ENCODE peak calls at places on chromosome 15, in five cellular contexts. P is ovary, A is cardiac muscle cell, J is MM.1S, U is heart right ventricle. H is an unnamed sample.

GRCh38 chr15:33454346-33454745 is 143.6 kb downstream of the RYR3 start:
- DNase-seq in A (no peak), U (no peak), J (no peak), P (no peak), H (no peak)

GRCh38 chr15:28931828-28932227 is 46.1 kb downstream of the APBA2 start:
- DNase-seq in J (no peak), A (no peak), P (no peak), U (no peak), H (no peak)

GRCh38 chr15:37135225-37135624 is 34.9 kb upstream of the MEIS2 start:
- DNase-seq in U (no peak), A (no peak), P (no peak), J (peak; percentile 28), H (no peak)

GRCh38 chr15:43930079-43930478 is 103.3 kb downstream of the WDR76 start:
- DNase-seq in P (no peak), J (no peak), A (peak; percentile 45), U (no peak), H (no peak)

GRCh38 chr15:65949482-65949881 is 80.2 kb downstream of the RAB11A start:
- DNase-seq in P (no peak), A (no peak), J (no peak), U (no peak), H (no peak)

GRCh38 chr15:69809421-69809820 is 288.3 kb downstream of the TLE3 start:
- DNase-seq in U (no peak), P (no peak), A (no peak), J (no peak), H (no peak)

GRCh38 chr15:39127925-39128617 is 452.8 kb upstream of the THBS1 start:
- DNase-seq in A (peak; percentile 98), P (no peak), U (no peak), J (no peak), H (no peak)

GRCh38 chr15:84828433-84828908 is 11.3 kb downstream of the ALPK3 start:
- DNase-seq in P (peak; percentile 63), J (no peak), A (peak; percentile 37), U (no peak), H (no peak)

GRCh38 chr15:59555696-59556095 is 55.9 kb upstream of the GCNT3 start:
- DNase-seq in J (no peak), U (no peak), P (no peak), A (no peak), H (no peak)

GRCh38 chr15:45641374-45641778 is 6.5 kb downstream of the SQOR start:
- DNase-seq in U (no peak), P (no peak), J (no peak), A (peak; percentile 87), H (no peak)

GRCh38 chr15:71804226-71804625 is 6.1 kb upstream of the NR2E3 start:
- DNase-seq in U (no peak), A (no peak), J (peak; percentile 24), P (no peak), H (no peak)

GRCh38 chr15:22889146-22889818 is 50.8 kb downstream of the NIPA2 start:
- DNase-seq in U (no peak), P (no peak), J (no peak), A (no peak), H (no peak)

GRCh38 chr15:47439870-47440155 is 277.5 kb upstream of the SEMA6D start:
- DNase-seq in A (no peak), P (no peak), U (no peak), J (no peak), H (no peak)

GRCh38 chr15:89632563-89633430 is 22.5 kb downstream of the KIF7 start:
- DNase-seq in P (no peak), U (no peak), A (no peak), J (no peak), H (no peak)

GRCh38 chr15:83919319-83919830 is 265.5 kb downstream of the ADAMTSL3 start:
- DNase-seq in A (no peak), J (no peak), U (no peak), P (no peak), H (no peak)

GRCh38 chr15:48334260-48334659 is 3.0 kb downstream of the DUT start:
- DNase-seq in A (no peak), J (no peak), P (no peak), U (no peak), H (no peak)

GRCh38 chr15:31974855-31975421 is 55.4 kb upstream of the CHRNA7 start:
- DNase-seq in P (no peak), U (no peak), A (peak; percentile 29), J (peak; percentile 36), H (peak; percentile 84)

GRCh38 chr15:42315435-42316020 is 42.3 kb upstream of the TMEM87A start:
- DNase-seq in P (no peak), J (no peak), U (no peak), A (no peak), H (no peak)

GRCh38 chr15:98772895-98773294 is 124.6 kb downstream of the IGF1R start:
- DNase-seq in A (no peak), P (no peak), U (no peak), J (no peak), H (no peak)

GRCh38 chr15:83845230-83845629 is 191.3 kb downstream of the ADAMTSL3 start:
- DNase-seq in U (no peak), P (peak; percentile 58), A (peak; percentile 95), J (no peak), H (no peak)

GRCh38 chr15:44097552-44097951 is 97.5 kb downstream of the FRMD5 start:
- DNase-seq in J (no peak), P (no peak), A (no peak), U (no peak), H (no peak)

GRCh38 chr15:25250906-25251622 is 187.8 kb downstream of the UBE3A start:
- DNase-seq in P (no peak), A (no peak), J (no peak), U (no peak), H (peak; percentile 91)

GRCh38 chr15:32649336-32649735 is 7.8 kb downstream of the SCG5 start:
- DNase-seq in U (no peak), P (no peak), A (peak; percentile 45), J (no peak), H (no peak)

GRCh38 chr15:58864602-58865419 is 68.7 kb downstream of the SLTM start:
- DNase-seq in A (peak; percentile 76), J (no peak), P (peak; percentile 58), U (peak; percentile 60), H (no peak)

GRCh38 chr15:37094542-37095196 is 5.7 kb downstream of the MEIS2 start:
- DNase-seq in J (no peak), P (no peak), U (no peak), A (no peak), H (no peak)

GRCh38 chr15:39461536-39462140 is 119.2 kb upstream of the THBS1 start:
- DNase-seq in J (no peak), P (peak; percentile 79), A (peak; percentile 58), U (peak; percentile 69), H (no peak)

GRCh38 chr15:36753173-36753572 is 173.7 kb downstream of the CDIN1 start:
- DNase-seq in P (no peak), J (no peak), U (no peak), A (no peak), H (no peak)

GRCh38 chr15:56244811-56245576 is 1.3 kb upstream of the RFX7 start:
- DNase-seq in U (peak; percentile 11), P (peak; percentile 15), A (no peak), J (no peak), H (no peak)

GRCh38 chr15:22811640-22812039 is 25.2 kb downstream of the NIPA1 start:
- DNase-seq in J (no peak), A (peak; percentile 30), P (no peak), U (no peak), H (no peak)

GRCh38 chr15:72774696-72775383 is 8.7 kb downstream of the ADPGK start:
- DNase-seq in J (no peak), A (no peak), P (no peak), U (no peak), H (no peak)

GRCh38 chr15:42621386-42621785 is 46.0 kb downstream of the STARD9 start:
- DNase-seq in P (no peak), J (no peak), U (no peak), A (no peak), H (no peak)

GRCh38 chr15:63870403-63871209 is 36.9 kb upstream of the HERC1 start:
- DNase-seq in J (no peak), P (no peak), A (peak; percentile 88), U (peak; percentile 20), H (no peak)

GRCh38 chr15:77992356-77993222 is 84.9 kb downstream of the TBC1D2B start:
- DNase-seq in P (no peak), J (no peak), A (peak; percentile 19), U (no peak), H (no peak)
- H3K4me1 ChIP-seq in P (peaks cover 51% of the 10 kb centered on the region), J (peaks cover 5% of the 10 kb centered on the region), A (peaks cover 41% of the 10 kb centered on the region), U (peaks cover 55% of the 10 kb centered on the region), H (peaks cover 75% of the 10 kb centered on the region)

DNA sequence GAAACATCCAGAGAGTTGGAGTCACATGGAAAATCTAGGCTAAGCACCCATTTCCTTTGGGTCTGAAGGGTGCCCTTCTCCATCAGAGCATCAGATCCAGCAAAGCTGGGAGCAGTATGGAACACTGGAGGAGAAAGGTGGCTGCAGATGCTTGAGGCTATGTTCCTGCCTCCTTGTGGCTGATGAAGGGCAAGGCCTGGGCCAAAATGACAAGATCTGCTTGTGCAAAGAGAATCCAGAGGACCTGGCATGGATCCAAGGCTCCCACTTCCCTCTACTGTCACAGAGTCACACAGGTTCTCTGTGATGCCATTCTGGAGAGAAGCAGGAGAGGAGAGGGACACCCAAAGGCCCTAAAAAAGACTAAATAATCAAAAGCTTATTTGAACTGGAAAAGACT is 9.2 kb upstream of the ATP8B4 start:
- DNase-seq in J (no peak), A (no peak), U (peak; percentile 32), P (peak; percentile 25), H (no peak)
- TF ChIP-seq CTCF in J (no peak), A (no peak), U (no peak), P (no peak), H (no peak)

GRCh38 chr15:52290329-52290728 is 5.3 kb downstream of the MYO5C start:
- DNase-seq in P (no peak), U (no peak), A (no peak), J (peak; percentile 48), H (no peak)
- H3K4me1 ChIP-seq in P (peaks cover 3% of the 10 kb centered on the region), U (peaks cover 3% of the 10 kb centered on the region), A (no peaks in the 10 kb centered on the region), J (peaks cover 43% of the 10 kb centered on the region), H (peaks cover 7% of the 10 kb centered on the region)

GRCh38 chr15:80234883-80235282 is 17.1 kb downstream of the CTXND1 start:
- DNase-seq in J (peak; percentile 35), U (no peak), A (peak; percentile 52), P (no peak), H (peak; percentile 83)
- TF ChIP-seq CTCF in J (peak; percentile 53), U (peak; percentile 19), A (peak; percentile 59), P (no peak), H (peak; percentile 31)

DNA sequence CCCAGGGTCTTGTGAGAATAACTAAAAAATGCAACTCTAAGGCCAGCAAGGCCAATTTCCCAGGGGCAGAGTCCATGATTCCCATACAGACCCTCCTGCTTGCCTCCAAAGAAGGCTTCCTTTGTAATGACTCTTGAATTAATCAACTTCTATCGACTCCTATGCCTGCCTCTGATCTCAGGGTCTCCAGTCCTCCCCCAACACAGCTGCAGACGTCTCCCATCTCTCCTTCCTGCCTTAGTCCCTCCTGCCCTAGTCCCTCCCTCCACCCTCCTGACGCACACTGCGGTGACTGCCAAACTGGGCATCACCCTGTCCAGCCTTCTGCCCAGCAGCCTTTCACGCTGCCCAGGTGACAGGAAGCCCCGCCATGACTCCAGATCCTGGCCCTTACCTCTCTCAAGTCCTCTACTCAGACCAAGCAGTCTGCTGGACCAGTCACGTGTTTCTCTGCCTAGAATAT is 35.2 kb upstream of the CORO2B start:
- DNase-seq in U (peak; percentile 32), P (no peak), A (peak; percentile 78), J (no peak), H (no peak)
- H3K4me1 ChIP-seq in U (peaks cover 19% of the 10 kb centered on the region), P (peaks cover 11% of the 10 kb centered on the region), A (no peaks in the 10 kb centered on the region), J (no peaks in the 10 kb centered on the region), H (peaks cover 11% of the 10 kb centered on the region)

H was measured in esophagus muscularis mucosa.